ENCODE peak calls at places on chromosomes 11 and 22, in four cellular contexts. F is epithelial cell of esophagus; W is stimulated activated CD8-positive, alpha-beta memory T cell treated with anti-CD3 and anti-CD28 coated beads, Interleukin-4, amount 100 ng/mL, for 4 hours; R is Ammon's horn. S is an unnamed sample.

GRCh38 chr11:47768090-47768620 is 1.0 kb upstream of the FNBP4 start:
- DNase-seq in F (peak; percentile 69), W (no peak), R (peak; percentile 86), S (no peak)

GRCh38 chr11:64489831-64490441 is 101.1 kb upstream of the SLC22A12 start:
- DNase-seq in F (peak; percentile 60), W (peak; percentile 2), R (peak; percentile 71), S (no peak)

GRCh38 chr22:31616315-31616980 is 45.6 kb downstream of the PISD start:
- DNase-seq in F (no peak), W (no peak), R (no peak), S (no peak)

GRCh38 chr11:79160786-79161403 is 279.9 kb downstream of the TENM4 start:
- DNase-seq in F (peak; percentile 67), W (no peak), R (no peak), S (no peak)

GRCh38 chr11:121113611-121114010 is 12.6 kb downstream of the TECTA start:
- DNase-seq in F (no peak), W (no peak), R (no peak), S (no peak)

GRCh38 chr11:73981051-73981805 is 1.4 kb downstream of the UCP2 start:
- DNase-seq in F (no peak), W (no peak), R (no peak), S (no peak)

GRCh38 chr11:133950874-133951483 is 5.8 kb downstream of the IGSF9B start:
- DNase-seq in F (no peak), W (no peak), R (no peak), S (no peak)

GRCh38 chr11:133078591-133079179 is 453.6 kb downstream of the OPCML start:
- DNase-seq in F (peak; percentile 48), W (no peak), R (peak; percentile 80), S (no peak)

GRCh38 chr11:111302298-111302697 is 4.0 kb downstream of the POU2AF3 start:
- DNase-seq in F (no peak), W (no peak), R (no peak), S (no peak)

GRCh38 chr11:77593883-77594282 is 4.1 kb downstream of the AQP11 start:
- DNase-seq in F (no peak), W (no peak), R (no peak), S (no peak)

GRCh38 chr11:66957971-66958231 is 282 bp downstream of the PC start:
- DNase-seq in F (no peak), W (no peak), R (no peak), S (no peak)

GRCh38 chr11:1906146-1906545 is 13.4 kb upstream of the TNNT3 start:
- DNase-seq in F (no peak), W (no peak), R (no peak), S (no peak)

GRCh38 chr11:118641463-118642019 is 34.1 kb downstream of the PHLDB1 start:
- DNase-seq in F (peak; percentile 81), W (no peak), R (no peak), S (no peak)

GRCh38 chr11:62931501-62932278 is 10.5 kb upstream of the CHRM1 start:
- DNase-seq in F (no peak), W (no peak), R (peak; percentile 67), S (no peak)

GRCh38 chr11:15837901-15838489 is 518.4 kb downstream of the SOX6 start:
- DNase-seq in F (no peak), W (no peak), R (no peak), S (no peak)

GRCh38 chr22:21961886-21962654 is 9.4 kb upstream of the PPM1F start:
- DNase-seq in F (peak; percentile 66), W (no peak), R (no peak), S (no peak)

GRCh38 chr11:97990162-97990920 is 1030.4 kb upstream of the CNTN5 start:
- DNase-seq in F (no peak), W (no peak), R (no peak), S (no peak)

GRCh38 chr11:130516868-130517505 is 68.5 kb downstream of the ADAMTS15 start:
- DNase-seq in F (no peak), W (no peak), R (no peak), S (no peak)

GRCh38 chr11:46726206-46726862 is 7.3 kb downstream of the F2 start:
- DNase-seq in F (no peak), W (no peak), R (no peak), S (no peak)

GRCh38 chr11:47617417-47617809 is 23.2 kb upstream of the C1QTNF4 start:
- DNase-seq in F (no peak), W (no peak), R (no peak), S (no peak)

GRCh38 chr11:7905549-7905948 is 25.5 kb downstream of the OR10A6 start:
- DNase-seq in F (peak; percentile 41), W (no peak), R (no peak), S (no peak)

GRCh38 chr11:70507466-70508230 is 109.3 kb downstream of the CTTN start:
- DNase-seq in F (no peak), W (no peak), R (no peak), S (no peak)

GRCh38 chr11:63673579-63673978 is 2.4 kb upstream of the ATL3 start:
- DNase-seq in F (no peak), W (no peak), R (no peak), S (no peak)

GRCh38 chr22:21026783-21027692 is 5.3 kb downstream of the SLC7A4 start:
- DNase-seq in F (peak; percentile 76), W (no peak), R (no peak), S (no peak)

GRCh38 chr11:71563401-71563800 is 2.0 kb upstream of the KRTAP5-10 start:
- DNase-seq in F (peak; percentile 52), W (no peak), R (peak; percentile 18), S (no peak)

GRCh38 chr22:47190276-47190956 is 428.0 kb downstream of the TBC1D22A start:
- DNase-seq in F (no peak), W (no peak), R (no peak), S (no peak)

GRCh38 chr22:36734171-36735058 is 30.9 kb upstream of the CACNG2 start:
- DNase-seq in F (no peak), W (no peak), R (no peak), S (no peak)

GRCh38 chr22:46520880-46521279 is 16.5 kb downstream of the CELSR1 start:
- DNase-seq in F (no peak), W (no peak), R (no peak), S (no peak)

GRCh38 chr22:43561421-43562178 is 149.8 kb downstream of the MPPED1 start:
- DNase-seq in F (no peak), W (no peak), R (peak; percentile 52), S (no peak)

GRCh38 chr11:2691991-2692841 is 7.6 kb downstream of the KCNQ1OT1 start:
- DNase-seq in F (peak; percentile 37), W (no peak), R (no peak), S (no peak)

GRCh38 chr22:18971321-18971751 is 35.2 kb upstream of the PRODH start:
- DNase-seq in F (no peak), W (no peak), R (no peak), S (no peak)

S was measured in T-helper 22 cell.